ENCODE peak calls at places on chromosome 11, in four cellular contexts. One of them, this sample, is unnamed. For H3K4me1 and H3K36me3, the result is how much of the 10 kb centered on the place peaks cover.

GRCh38 chr11:110812334-110812733 is 100.1 kb upstream of the ARHGAP20 start:
- DNase-seq in heart right ventricle: no peak
- DNase-seq in uterus: no peak
- DNase-seq in CD8-positive, alpha-beta T cell: no peak
- DNase-seq in this sample: no peak

GRCh38 chr11:20595101-20595500 is 4.3 kb upstream of the SLC6A5 start:
- DNase-seq in heart right ventricle: no peak
- DNase-seq in uterus: no peak
- DNase-seq in CD8-positive, alpha-beta T cell: no peak
- DNase-seq in this sample: no peak

GRCh38 chr11:75114465-75114864 is 17.8 kb upstream of the OR2AT4 start:
- DNase-seq in heart right ventricle: no peak
- DNase-seq in uterus: no peak
- DNase-seq in CD8-positive, alpha-beta T cell: no peak
- DNase-seq in this sample: no peak

GRCh38 chr11:18490319-18490718 is 34.7 kb downstream of the LDHAL6A start:
- DNase-seq in heart right ventricle: no peak
- DNase-seq in uterus: no peak
- DNase-seq in CD8-positive, alpha-beta T cell: no peak
- DNase-seq in this sample: no peak

GRCh38 chr11:105553015-105553414 is 56.9 kb upstream of the GRIA4 start:
- DNase-seq in heart right ventricle: no peak
- DNase-seq in uterus: no peak
- DNase-seq in CD8-positive, alpha-beta T cell: no peak
- DNase-seq in this sample: no peak

GRCh38 chr11:62547691-62548281 is 1.2 kb upstream of the AHNAK start:
- DNase-seq in heart right ventricle: peak
- DNase-seq in uterus: peak
- DNase-seq in CD8-positive, alpha-beta T cell: no peak
- DNase-seq in this sample: no peak

GRCh38 chr11:125069796-125070195 is 6.7 kb downstream of the SLC37A2 start:
- DNase-seq in heart right ventricle: no peak
- DNase-seq in uterus: no peak
- DNase-seq in CD8-positive, alpha-beta T cell: no peak
- DNase-seq in this sample: no peak

GRCh38 chr11:47234669-47235075 is 13.9 kb downstream of the ACP2 start:
- DNase-seq in heart right ventricle: peak
- DNase-seq in uterus: no peak
- DNase-seq in CD8-positive, alpha-beta T cell: peak
- DNase-seq in this sample: peak

GRCh38 chr11:16030664-16031063 is 325.7 kb downstream of the SOX6 start:
- DNase-seq in heart right ventricle: no peak
- DNase-seq in uterus: no peak
- DNase-seq in CD8-positive, alpha-beta T cell: no peak
- DNase-seq in this sample: no peak

DNA sequence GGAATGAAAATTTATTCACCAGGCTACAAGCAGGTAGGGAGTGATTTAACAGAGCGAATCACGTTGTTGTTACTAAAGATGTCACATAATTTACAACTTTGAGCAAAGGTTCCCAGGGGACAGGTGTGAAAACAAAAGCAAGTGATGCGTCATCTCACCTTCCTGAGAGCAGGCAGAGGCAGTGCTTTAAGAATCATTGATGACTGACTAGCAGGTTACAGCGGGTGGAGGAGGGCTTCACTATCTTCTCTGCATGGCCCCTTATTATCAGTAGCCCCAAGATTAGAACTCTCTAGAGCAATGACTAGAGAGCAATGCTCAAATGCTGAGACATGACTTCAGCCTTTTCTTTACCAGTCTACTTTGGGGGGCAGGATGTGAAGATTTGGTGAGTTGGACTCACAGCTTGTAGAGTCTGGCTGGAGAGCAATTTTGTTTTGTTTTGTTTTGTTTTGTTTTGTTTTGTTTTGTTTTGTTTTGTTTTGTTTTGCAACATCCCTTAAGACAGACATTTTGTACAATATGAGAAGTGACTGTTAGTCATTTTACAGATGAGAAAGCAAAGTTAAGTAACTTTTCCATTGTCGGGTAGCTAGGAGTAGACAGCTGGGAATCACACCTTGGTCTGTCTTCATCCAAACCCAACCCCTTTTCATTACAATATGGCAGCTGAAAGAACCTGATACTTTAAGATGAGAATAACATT is 84.8 kb downstream of the SLC1A2 start:
- DNase-seq in heart right ventricle: no peak
- DNase-seq in uterus: no peak
- DNase-seq in CD8-positive, alpha-beta T cell: no peak
- DNase-seq in this sample: no peak
- H3K4me1 ChIP-seq in heart right ventricle: under half
- H3K4me1 ChIP-seq in uterus: under half
- H3K4me1 ChIP-seq in CD8-positive, alpha-beta T cell: under half
- H3K4me1 ChIP-seq in this sample: under half

DNA sequence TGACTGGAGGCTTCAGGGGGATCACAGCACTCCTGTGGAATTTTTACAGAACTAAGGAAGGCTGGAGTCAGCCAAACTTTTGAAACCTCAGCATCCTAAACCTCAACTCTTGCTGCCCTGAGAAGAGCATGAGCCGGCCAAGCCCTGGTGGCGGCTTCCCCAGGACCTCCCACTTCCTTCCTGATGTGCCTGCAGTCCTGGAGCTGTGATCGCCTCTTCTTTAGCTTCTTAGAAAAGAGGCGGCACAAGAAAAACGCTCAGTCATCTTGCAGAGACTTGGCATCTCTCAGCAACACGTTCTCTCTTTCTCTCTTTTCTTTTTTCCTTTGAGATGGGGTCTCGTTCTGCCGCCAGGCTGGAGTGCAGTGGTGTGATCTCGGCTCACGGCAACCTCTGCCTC is 40.4 kb upstream of the AMPD3 start:
- DNase-seq in heart right ventricle: peak
- DNase-seq in uterus: no peak
- DNase-seq in CD8-positive, alpha-beta T cell: no peak
- DNase-seq in this sample: no peak
- TF ChIP-seq CTCF in heart right ventricle: no peak
- TF ChIP-seq CTCF in uterus: no peak
- TF ChIP-seq CTCF in CD8-positive, alpha-beta T cell: no peak
- TF ChIP-seq CTCF in this sample: no peak

GRCh38 chr11:71438650-71439049 is 9.5 kb downstream of the DHCR7 start:
- DNase-seq in heart right ventricle: no peak
- DNase-seq in uterus: no peak
- DNase-seq in CD8-positive, alpha-beta T cell: no peak
- DNase-seq in this sample: no peak

GRCh38 chr11:71436861-71437260 is 11.3 kb downstream of the DHCR7 start:
- DNase-seq in heart right ventricle: no peak
- DNase-seq in uterus: no peak
- DNase-seq in CD8-positive, alpha-beta T cell: no peak
- DNase-seq in this sample: no peak

GRCh38 chr11:71437879-71438278 is 10.3 kb downstream of the DHCR7 start:
- DNase-seq in heart right ventricle: no peak
- DNase-seq in uterus: no peak
- DNase-seq in CD8-positive, alpha-beta T cell: no peak
- DNase-seq in this sample: no peak

GRCh38 chr11:71435278-71435951 is 12.8 kb downstream of the DHCR7 start:
- DNase-seq in heart right ventricle: no peak
- DNase-seq in uterus: no peak
- DNase-seq in CD8-positive, alpha-beta T cell: no peak
- DNase-seq in this sample: no peak

GRCh38 chr11:71437399-71437798 is 10.8 kb downstream of the DHCR7 start:
- DNase-seq in heart right ventricle: no peak
- DNase-seq in uterus: no peak
- DNase-seq in CD8-positive, alpha-beta T cell: no peak
- DNase-seq in this sample: no peak
- H3K36me3 ChIP-seq in heart right ventricle: under half
- H3K36me3 ChIP-seq in uterus: under half
- H3K36me3 ChIP-seq in CD8-positive, alpha-beta T cell: under half
- H3K36me3 ChIP-seq in this sample: under half

GRCh38 chr11:133541331-133542095 is 9.2 kb upstream of the OPCML start:
- DNase-seq in heart right ventricle: no peak
- DNase-seq in uterus: no peak
- DNase-seq in CD8-positive, alpha-beta T cell: no peak
- DNase-seq in this sample: no peak
- H3K4me1 ChIP-seq in heart right ventricle: under half
- H3K4me1 ChIP-seq in uterus: under half
- H3K4me1 ChIP-seq in CD8-positive, alpha-beta T cell: under half
- H3K4me1 ChIP-seq in this sample: under half

GRCh38 chr11:93020248-93021088 is 51.0 kb downstream of the MTNR1B start:
- DNase-seq in heart right ventricle: no peak
- DNase-seq in uterus: peak
- DNase-seq in CD8-positive, alpha-beta T cell: no peak
- DNase-seq in this sample: no peak
- TF ChIP-seq CTCF in heart right ventricle: no peak
- TF ChIP-seq CTCF in uterus: no peak
- TF ChIP-seq CTCF in CD8-positive, alpha-beta T cell: no peak
- TF ChIP-seq CTCF in this sample: no peak

GRCh38 chr11:43797337-43797736 is 83.3 kb upstream of the ALKBH3 start:
- DNase-seq in heart right ventricle: no peak
- DNase-seq in uterus: no peak
- DNase-seq in CD8-positive, alpha-beta T cell: no peak
- DNase-seq in this sample: no peak
- H3K36me3 ChIP-seq in heart right ventricle: under half
- H3K36me3 ChIP-seq in uterus: under half
- H3K36me3 ChIP-seq in CD8-positive, alpha-beta T cell: under half
- H3K36me3 ChIP-seq in this sample: under half

DNA sequence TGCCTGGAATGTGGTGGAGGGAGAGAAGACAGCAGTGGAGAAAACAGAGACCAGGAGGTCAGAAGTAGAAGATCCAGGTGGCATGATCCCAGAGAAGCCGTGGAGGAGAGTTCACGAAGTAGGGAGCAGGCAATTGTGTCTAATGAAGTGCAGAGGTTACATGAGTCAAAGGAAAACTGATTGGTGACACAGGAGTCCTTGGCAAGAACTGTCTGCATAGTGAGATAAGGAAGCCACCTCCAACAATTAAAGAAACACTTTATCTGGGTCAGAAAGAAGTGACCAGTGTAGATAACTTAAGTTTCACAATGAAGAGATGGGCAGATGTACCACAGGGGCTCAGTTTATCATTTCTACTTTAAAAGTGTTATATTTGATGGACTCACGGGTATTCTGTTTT is 57.0 kb upstream of the PTH start:
- DNase-seq in heart right ventricle: no peak
- DNase-seq in uterus: no peak
- DNase-seq in CD8-positive, alpha-beta T cell: no peak
- DNase-seq in this sample: no peak
- H3K4me1 ChIP-seq in heart right ventricle: under half
- H3K4me1 ChIP-seq in uterus: under half
- H3K4me1 ChIP-seq in CD8-positive, alpha-beta T cell: under half
- H3K4me1 ChIP-seq in this sample: under half

This sample was measured in pancreas.